ENCODE peak calls at places on chromosomes 1 and 21, in five cellular contexts. H is A549, P is GM20000, V is dorsolateral prefrontal cortex, X is H54. M is an unnamed sample.

GRCh38 chr1:85121744-85122143 is 73.4 kb upstream of the MCOLN3 start:
- DNase-seq in V (no peak), X (no peak), H (no peak), P (no peak), M (no peak)

GRCh38 chr1:212341090-212341489 is 55.9 kb downstream of the PPP2R5A start:
- DNase-seq in P (no peak), X (no peak), V (no peak), H (no peak), M (no peak)

GRCh38 chr1:18922319-18922726 is 20.0 kb upstream of the ALDH4A1 start:
- DNase-seq in V (peak), X (peak), P (no peak), H (peak), M (peak)

GRCh38 chr1:201546093-201546492 is 7.2 kb downstream of the NAV1 start:
- DNase-seq in V (no peak), H (peak), X (no peak), P (peak), M (no peak)

GRCh38 chr1:42165511-42166210 is 1.1 kb upstream of the GUCA2A start:
- DNase-seq in X (peak), V (no peak), P (no peak), H (peak), M (peak)

GRCh38 chr1:28190996-28191645 is 14.6 kb upstream of the PTAFR start:
- DNase-seq in H (no peak), V (peak), P (no peak), X (no peak), M (no peak)

GRCh38 chr1:232925421-232926202 is 24.8 kb upstream of the NTPCR start:
- DNase-seq in H (no peak), V (no peak), X (no peak), P (no peak), M (no peak)

GRCh38 chr21:45293726-45294401 is 6.2 kb upstream of the POFUT2 start:
- DNase-seq in H (no peak), P (no peak), X (no peak), V (no peak), M (no peak)

GRCh38 chr1:3690282-3691065 is 38.2 kb downstream of the TP73 start:
- DNase-seq in P (no peak), X (no peak), H (no peak), V (no peak), M (no peak)

GRCh38 chr1:94974824-94975223 is 47.9 kb upstream of the CNN3 start:
- DNase-seq in V (no peak), X (peak), H (no peak), P (no peak), M (peak)

GRCh38 chr1:222970711-222971110 is 155.9 kb downstream of the DISP1 start:
- DNase-seq in V (no peak), X (no peak), P (no peak), H (no peak), M (no peak)

GRCh38 chr21:45440736-45441350 is 35.9 kb downstream of the COL18A1 start:
- DNase-seq in X (no peak), H (no peak), V (no peak), P (no peak), M (no peak)

GRCh38 chr1:245797592-245798366 is 643.0 kb downstream of the KIF26B start:
- DNase-seq in P (no peak), H (no peak), V (no peak), X (peak), M (no peak)

GRCh38 chr21:33492571-33492970 is 1.1 kb upstream of the DNAJC28 start:
- DNase-seq in H (no peak), X (no peak), P (no peak), V (no peak), M (peak)

GRCh38 chr1:178094752-178095645 is 1.1 kb downstream of the RASAL2 start:
- DNase-seq in H (no peak), P (no peak), V (no peak), X (no peak), M (peak)

GRCh38 chr1:92784051-92784638 is 763 bp downstream of the EVI5 start:
- DNase-seq in P (peak), H (peak), X (peak), V (no peak), M (peak)

GRCh38 chr1:112508242-112509004 is at the start of gene WNT2B:
- DNase-seq in P (peak), H (peak), X (no peak), V (peak), M (peak)

GRCh38 chr1:21909286-21909759 is 27.8 kb downstream of the HSPG2 start:
- DNase-seq in H (no peak), X (no peak), P (no peak), V (no peak), M (peak)

GRCh38 chr1:206609229-206609991 is 2.9 kb downstream of the EIF2D start:
- DNase-seq in P (peak), H (no peak), V (no peak), X (no peak), M (no peak)

GRCh38 chr1:1889847-1890505 is 911 bp downstream of the GNB1 start:
- DNase-seq in H (peak), V (peak), P (peak), X (no peak), M (peak)

GRCh38 chr21:39386194-39386593 is 37.3 kb upstream of the HMGN1 start:
- DNase-seq in X (no peak), P (peak), V (peak), H (no peak), M (no peak)

GRCh38 chr1:32303997-32304622 is 12.2 kb downstream of the HDAC1 start:
- DNase-seq in P (no peak), H (no peak), V (no peak), X (no peak), M (peak)

GRCh38 chr1:202873026-202873425 is 15.9 kb downstream of the RABIF start:
- DNase-seq in H (no peak), V (no peak), P (no peak), X (no peak), M (no peak)

GRCh38 chr21:34916446-34916845 is 132.7 kb downstream of the RUNX1 start:
- DNase-seq in X (no peak), V (no peak), H (no peak), P (no peak), M (peak)

GRCh38 chr1:176693697-176694329 is 230.8 kb downstream of the PAPPA2 start:
- DNase-seq in H (no peak), P (no peak), V (no peak), X (no peak), M (no peak)

GRCh38 chr1:97006044-97006676 is 284.6 kb downstream of the PTBP2 start:
- DNase-seq in X (no peak), H (no peak), V (peak), P (no peak), M (peak)

M was measured in EH.